ENCODE peak calls at places on chromosomes 4 and X, in five cellular contexts. B is GM23248, F is heart left ventricle, J is mesenchymal stem cell, E is H1. U is an unnamed sample. For H3K27me3, the result is how much of the 10 kb centered on the place peaks cover.

GRCh38 chr4:112978691-112979472 is 70.6 kb upstream of the ANK2 start:
- DNase-seq in F (no peak), B (peak), J (no peak), E (no peak), U (no peak)

GRCh38 chr4:83180469-83180968 is 66.0 kb upstream of the PLAC8 start:
- DNase-seq in F (no peak), J (no peak), B (no peak), E (no peak), U (no peak)

GRCh38 chr4:165355900-165356300 is 22.9 kb upstream of the CPE start:
- DNase-seq in E (no peak), B (peak), J (peak), F (no peak), U (no peak)

GRCh38 chr4:182770259-182770968 is 146.8 kb downstream of the DCTD start:
- DNase-seq in E (no peak), B (no peak), J (no peak), F (no peak), U (no peak)

GRCh38 chr4:128355301-128355700 is 67.7 kb upstream of the PGRMC2 start:
- DNase-seq in J (peak), F (no peak), E (no peak), B (peak), U (no peak)

GRCh38 chr4:17480530-17480929 is 31.4 kb downstream of the QDPR start:
- DNase-seq in B (no peak), E (no peak), F (no peak), J (no peak), U (no peak)

GRCh38 chrX:76850851-76851250 is 423.3 kb downstream of the MAGEE1 start:
- DNase-seq in J (no peak), E (no peak), B (peak), F (no peak), U (no peak)

GRCh38 chr4:146346276-146346675 is 131.9 kb downstream of the REELD1 start:
- DNase-seq in J (no peak), E (no peak), B (no peak), F (no peak), U (no peak)

GRCh38 chrX:79259073-79259689 is 108.0 kb downstream of the ITM2A start:
- DNase-seq in B (no peak), J (no peak), E (no peak), F (no peak), U (no peak)

GRCh38 chr4:183249854-183250253 is 70.2 kb downstream of the CLDN22 start:
- DNase-seq in F (no peak), E (no peak), J (peak), B (peak), U (no peak)

GRCh38 chrX:39814391-39814790 is 283.4 kb downstream of the BCOR start:
- DNase-seq in J (no peak), E (no peak), F (no peak), B (peak), U (no peak)

GRCh38 chrX:150366951-150367545 is 3.9 kb downstream of the MAMLD1 start:
- DNase-seq in F (no peak), B (peak), E (no peak), J (peak), U (no peak)

GRCh38 chrX:29039501-29039900 is 452.3 kb downstream of the IL1RAPL1 start:
- DNase-seq in E (no peak), J (no peak), F (no peak), B (no peak), U (no peak)

GRCh38 chr4:23782778-23783455 is 106.9 kb downstream of the PPARGC1A start:
- DNase-seq in E (no peak), J (peak), B (no peak), F (no peak), U (no peak)

GRCh38 chr4:1367230-1367935 is 20.4 kb downstream of the UVSSA start:
- DNase-seq in E (no peak), B (no peak), J (no peak), F (peak), U (no peak)

GRCh38 chr4:183504064-183504929 is 561 bp upstream of the ING2 start:
- DNase-seq in B (peak), E (peak), F (peak), J (peak), U (peak)

GRCh38 chr4:171813195-171813955 is at the start of gene GALNTL6:
- DNase-seq in B (peak), J (peak), F (peak), E (no peak), U (no peak)

GRCh38 chrX:106963111-106963510 is 36.9 kb downstream of the MORC4 start:
- DNase-seq in J (peak), E (no peak), F (no peak), B (no peak), U (no peak)

GRCh38 chrX:130097507-130098201 is 12.6 kb downstream of the ELF4 start:
- DNase-seq in E (no peak), J (no peak), B (no peak), F (no peak), U (no peak)

GRCh38 chr4:52866734-52867133 is 4.6 kb downstream of the RASL11B start:
- DNase-seq in F (no peak), J (no peak), B (no peak), E (no peak), U (no peak)

GRCh38 chrX:135086197-135086854 is 34.0 kb downstream of the ETDB start:
- DNase-seq in J (peak), B (peak), E (no peak), F (no peak), U (no peak)

GRCh38 chr4:68773699-68774098 is 42.1 kb upstream of the UGT2B10 start:
- DNase-seq in E (no peak), B (no peak), F (no peak), J (no peak), U (no peak)
- H3K27me3 ChIP-seq in E (under half), B (under half), F (under half), J (under half), U (under half)

DNA sequence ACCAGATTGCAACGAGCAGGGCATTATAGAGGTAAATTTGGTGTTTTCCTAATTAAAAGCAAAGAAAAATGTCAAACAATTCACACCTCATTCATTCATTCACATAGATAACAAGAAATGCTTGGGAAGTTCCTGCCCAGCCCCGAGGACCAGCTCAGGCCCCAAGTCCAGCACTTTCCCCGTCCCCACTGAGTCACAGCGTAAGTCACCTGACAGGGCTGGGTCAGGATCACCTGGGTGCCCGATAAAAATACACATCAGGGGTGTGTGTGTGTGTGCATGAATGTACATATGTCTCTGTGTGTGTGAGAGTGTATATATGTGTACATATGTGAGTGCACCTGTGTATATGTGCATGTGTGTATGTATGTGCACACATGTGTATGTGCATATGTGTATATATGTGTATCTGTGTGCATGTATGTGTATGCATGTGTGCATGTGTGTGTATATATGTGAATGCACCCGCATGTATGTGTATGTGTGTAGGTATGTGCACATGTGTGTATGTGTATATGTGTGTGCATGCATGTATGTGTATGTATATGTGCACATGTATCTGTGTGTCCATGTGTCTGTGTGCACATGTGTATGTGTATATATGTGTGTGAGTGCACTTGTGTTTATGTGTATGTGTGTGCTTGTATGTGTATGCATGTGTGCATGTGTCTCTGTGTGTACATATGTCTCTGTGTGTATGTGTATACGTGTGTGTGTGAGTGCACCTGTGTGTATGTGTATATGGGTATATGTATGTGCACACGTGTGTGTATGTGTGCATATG is 18.6 kb upstream of the SH3TC1 start:
- DNase-seq in J (no peak), E (no peak), B (no peak), F (no peak), U (no peak)
- H3K27me3 ChIP-seq in J (under half), E (under half), B (under half), F (under half), U (under half)

GRCh38 chrX:16120431-16120830 is 2.9 kb upstream of the GRPR start:
- DNase-seq in F (no peak), B (peak), E (no peak), J (no peak), U (no peak)
- H3K27me3 ChIP-seq in F (under half), B (under half), E (under half), J (under half), U (under half)

DNA sequence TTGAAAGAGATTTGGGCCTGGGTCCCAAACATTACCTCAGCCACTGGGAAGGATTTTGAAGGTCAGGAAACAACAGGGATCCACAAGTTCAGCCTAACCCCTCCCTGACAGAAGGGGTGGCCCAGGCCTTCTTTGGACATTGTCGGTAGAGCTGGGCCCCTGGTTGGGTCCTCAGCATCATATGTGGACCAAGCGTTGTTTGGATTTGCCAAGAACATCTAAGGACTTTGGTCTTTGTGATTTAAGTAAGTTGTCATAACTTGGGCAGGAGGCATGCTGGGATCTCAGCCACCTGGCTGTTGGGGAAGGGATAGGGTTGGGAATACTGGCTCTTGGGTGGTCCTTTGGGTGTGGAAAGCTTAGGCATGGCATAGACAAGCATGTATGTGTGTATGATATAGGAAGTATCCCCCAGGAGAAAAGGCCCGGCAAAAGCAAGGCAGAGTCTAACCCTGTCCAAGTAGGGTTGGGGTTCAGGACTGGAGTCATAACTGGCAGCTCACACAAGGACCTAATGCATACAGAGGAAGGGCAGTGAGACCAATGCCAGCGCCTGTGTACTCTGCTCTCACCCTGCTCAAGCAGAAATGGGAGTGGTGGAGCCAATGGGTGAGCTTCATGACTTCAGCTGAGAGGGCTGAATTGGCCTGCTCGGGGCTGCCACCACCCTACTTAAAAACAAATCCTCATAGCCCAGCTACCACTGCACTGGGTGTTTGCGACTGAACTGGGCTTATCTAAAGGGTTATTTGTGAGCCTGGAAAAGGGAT is 102.8 kb downstream of the RTL5 start:
- DNase-seq in E (no peak), J (no peak), F (no peak), B (no peak), U (no peak)
- H3K27me3 ChIP-seq in E (under half), J (under half), F (under half), B (under half), U (under half)

GRCh38 chrX:153669901-153670731 is 3.5 kb downstream of the PNCK start:
- DNase-seq in J (no peak), F (no peak), B (no peak), E (no peak), U (no peak)

GRCh38 chrX:153668423-153669173 is 5.0 kb downstream of the PNCK start:
- DNase-seq in E (no peak), F (no peak), J (no peak), B (no peak), U (no peak)

GRCh38 chrX:153667931-153668396 is 5.6 kb downstream of the PNCK start:
- DNase-seq in B (peak), E (no peak), J (peak), F (peak), U (no peak)

GRCh38 chrX:153670748-153671588 is 2.6 kb downstream of the PNCK start:
- DNase-seq in J (no peak), E (no peak), B (no peak), F (no peak), U (no peak)

GRCh38 chrX:153669174-153669890 is 4.3 kb downstream of the PNCK start:
- DNase-seq in B (peak), F (no peak), E (no peak), J (no peak), U (no peak)
- H3K27me3 ChIP-seq in B (under half), F (under half), E (under half), J (under half), U (under half)

DNA sequence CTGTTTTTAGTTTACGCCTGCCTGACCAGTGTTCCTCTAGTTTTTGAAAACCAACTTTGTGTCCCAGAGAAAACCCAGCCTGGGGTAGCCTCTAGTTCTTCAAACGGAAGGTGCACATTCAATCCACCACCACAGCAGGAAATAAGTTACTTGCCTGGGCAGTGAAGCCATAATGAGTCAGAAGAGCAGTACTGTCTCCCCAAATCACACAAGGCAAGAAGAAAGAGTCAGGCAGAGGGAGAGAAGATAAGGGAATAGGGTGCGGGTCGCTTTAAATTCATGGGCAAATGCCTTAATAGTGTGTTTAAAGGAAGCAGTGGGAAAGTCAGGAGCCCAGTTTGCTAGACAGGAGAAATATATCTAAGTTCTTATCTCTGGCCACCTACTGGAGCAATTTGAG is 333.8 kb upstream of the GRIA3 start:
- DNase-seq in J (no peak), F (no peak), E (no peak), B (peak), U (no peak)
- H3K27me3 ChIP-seq in J (under half), F (under half), E (under half), B (under half), U (under half)